ENCODE peak calls at places on chromosomes 11 and 22, in six cellular contexts. B is substantia nigra; U is kidney tubule cell; S is progenitor cell of endocrine pancreas; H is stimulated activated CD4-positive, alpha-beta T cell treated with anti-CD3 and anti-CD28 coated beads, TNF-alpha, amount 100 ng/mL, for 48 hours; Q is NCI-H774. W is an unnamed sample.

GRCh38 chr11:2459016-2459725 is 14.4 kb downstream of the KCNQ1 start:
- DNase-seq in H (no peak), U (no peak), B (no peak), Q (no peak), S (no peak), W (no peak)

GRCh38 chr11:9516113-9516512 is 55.3 kb downstream of the ZNF143 start:
- DNase-seq in B (no peak), H (no peak), S (peak), U (no peak), Q (no peak), W (no peak)

GRCh38 chr22:31566484-31566883 is 70.1 kb downstream of the SFI1 start:
- DNase-seq in S (no peak), H (no peak), B (no peak), Q (no peak), U (peak), W (no peak)

GRCh38 chr11:46489668-46490560 is 98.3 kb upstream of the CHRM4 start:
- DNase-seq in Q (no peak), U (peak), H (no peak), B (no peak), S (no peak), W (peak)

GRCh38 chr22:17258015-17258827 is 39.0 kb upstream of the ADA2 start:
- DNase-seq in U (peak), S (peak), Q (peak), B (no peak), H (peak), W (peak)

GRCh38 chr22:37397246-37397645 is 30.0 kb downstream of the ELFN2 start:
- DNase-seq in B (no peak), S (no peak), U (no peak), Q (no peak), H (no peak), W (no peak)

GRCh38 chr11:119209186-119209585 is 3.0 kb downstream of the CBL start:
- DNase-seq in U (no peak), H (no peak), Q (no peak), S (no peak), B (no peak), W (no peak)

GRCh38 chr22:27647540-27647939 is 154.0 kb downstream of the MN1 start:
- DNase-seq in H (no peak), S (no peak), Q (no peak), B (no peak), U (no peak), W (no peak)

GRCh38 chr11:114308689-114309089 is 12.5 kb downstream of the NNMT start:
- DNase-seq in B (no peak), H (no peak), Q (peak), U (peak), S (no peak), W (no peak)

GRCh38 chr22:26883393-26883792 is 226.0 kb downstream of the MIAT start:
- DNase-seq in U (no peak), S (no peak), Q (no peak), H (no peak), B (no peak), W (no peak)

GRCh38 chr11:104727095-104727494 is 171.2 kb downstream of the CASP12 start:
- DNase-seq in Q (no peak), B (no peak), H (no peak), U (no peak), S (no peak), W (no peak)

GRCh38 chr22:20576445-20576816 is 69.0 kb downstream of the MED15 start:
- DNase-seq in Q (no peak), H (no peak), U (no peak), S (no peak), B (no peak), W (no peak)

GRCh38 chr22:19799322-19800190 is 39.0 kb downstream of the TBX1 start:
- DNase-seq in B (no peak), S (no peak), U (no peak), Q (no peak), H (no peak), W (no peak)

GRCh38 chr11:26851696-26852095 is 129.8 kb upstream of the SLC5A12 start:
- DNase-seq in B (no peak), S (no peak), H (no peak), U (no peak), Q (no peak), W (no peak)

GRCh38 chr11:111047376-111047775 is 198.1 kb upstream of the POU2AF2 start:
- DNase-seq in Q (peak), S (no peak), H (no peak), U (no peak), B (no peak), W (no peak)

GRCh38 chr22:45212306-45212709 is 28.4 kb downstream of the KIAA0930 start:
- DNase-seq in S (no peak), B (peak), Q (no peak), U (peak), H (no peak), W (no peak)

GRCh38 chr11:67280791-67281551 is 8.1 kb upstream of the ANKRD13D start:
- DNase-seq in Q (no peak), S (no peak), B (no peak), U (no peak), H (no peak), W (no peak)

GRCh38 chr11:55634813-55635212 is at the start of gene OR4P4:
- DNase-seq in H (no peak), B (no peak), Q (no peak), S (no peak), U (no peak), W (no peak)

GRCh38 chr22:12697441-12697840 is 2830.6 kb upstream of the OR11H1 start:
- DNase-seq in U (no peak), Q (no peak), S (no peak), B (no peak), H (no peak), W (no peak)

GRCh38 chr11:130054966-130055365 is 14.7 kb upstream of the APLP2 start:
- DNase-seq in S (no peak), H (no peak), B (no peak), Q (no peak), U (no peak), W (no peak)

GRCh38 chr11:69844396-69844795 is 25.2 kb upstream of the FGF3 start:
- DNase-seq in U (no peak), B (no peak), S (no peak), H (no peak), Q (no peak), W (no peak)

GRCh38 chr11:83257638-83258229 is 28.4 kb downstream of the CCDC90B start:
- DNase-seq in S (no peak), H (no peak), B (no peak), U (peak), Q (no peak), W (no peak)

GRCh38 chr11:29405305-29405704 is 611.5 kb downstream of the KCNA4 start:
- DNase-seq in S (no peak), U (no peak), Q (no peak), H (no peak), B (no peak), W (no peak)

GRCh38 chr11:94325681-94326080 is 21.3 kb downstream of the IZUMO1R start:
- DNase-seq in H (peak), S (peak), Q (no peak), U (peak), B (no peak), W (no peak)

GRCh38 chr11:112213753-112214152 is 12.5 kb upstream of the PTS start:
- DNase-seq in H (no peak), Q (no peak), B (no peak), U (no peak), S (no peak), W (no peak)

GRCh38 chr11:119878990-119879389 is 150.0 kb upstream of the NECTIN1 start:
- DNase-seq in B (no peak), U (no peak), S (no peak), Q (no peak), H (no peak), W (no peak)

GRCh38 chr22:24071686-24072085 is 60.6 kb downstream of the CABIN1 start:
- DNase-seq in Q (no peak), B (no peak), H (no peak), S (no peak), U (no peak), W (no peak)

GRCh38 chr22:31637938-31638618 is 23.9 kb downstream of the PISD start:
- DNase-seq in H (no peak), B (no peak), U (peak), S (no peak), Q (no peak), W (no peak)

GRCh38 chr11:110376711-110377324 is 52.9 kb upstream of the FDX1 start:
- DNase-seq in S (peak), U (peak), Q (peak), B (peak), H (no peak), W (peak)

GRCh38 chr22:44859641-44860040 is 107.3 kb downstream of the ARHGAP8 start:
- DNase-seq in B (no peak), H (no peak), Q (no peak), U (no peak), S (no peak), W (no peak)

GRCh38 chr11:57493507-57494503 is 21.7 kb downstream of the SLC43A1 start:
- DNase-seq in Q (peak), S (peak), H (peak), B (no peak), U (peak), W (peak)

GRCh38 chr22:45823331-45823730 is 151.7 kb downstream of the ATXN10 start:
- DNase-seq in Q (no peak), S (no peak), U (no peak), B (no peak), H (no peak), W (no peak)

GRCh38 chr11:68340003-68340767 is 27.8 kb downstream of the LRP5 start:
- DNase-seq in U (no peak), B (no peak), H (no peak), Q (no peak), S (no peak), W (no peak)

GRCh38 chr11:12451179-12451814 is 73.9 kb downstream of the PARVA start:
- DNase-seq in U (no peak), H (no peak), Q (no peak), S (no peak), B (no peak), W (no peak)

GRCh38 chr22:36863281-36863680 is 2.5 kb downstream of the NCF4 start:
- DNase-seq in H (no peak), B (no peak), U (no peak), S (no peak), Q (no peak), W (no peak)

GRCh38 chr11:121449626-121450025 is 2.5 kb upstream of the SORL1 start:
- DNase-seq in B (no peak), H (no peak), Q (no peak), U (no peak), S (no peak), W (no peak)

GRCh38 chr22:20550057-20550817 is 42.8 kb downstream of the MED15 start:
- DNase-seq in U (no peak), H (no peak), Q (no peak), S (no peak), B (no peak), W (no peak)

GRCh38 chr11:1772270-1773130 is 8.8 kb upstream of the CTSD start:
- DNase-seq in S (no peak), B (no peak), H (peak), U (peak), Q (no peak), W (peak)

GRCh38 chr11:57772562-57772961 is 11.0 kb downstream of the CTNND1 start:
- DNase-seq in Q (no peak), H (no peak), B (no peak), S (no peak), U (peak), W (no peak)